ENCODE peak calls at places on chromosomes 1 and 21, in four cellular contexts. One of them, this sample, is unnamed.
A peak's percentile ranks its signal among the peaks of the same experiment; 100 is the strongest.

GRCh38 chr1:234862360-234862943 is 252.5 kb upstream of the IRF2BP2 start:
- DNase-seq in lower leg skin: peak; percentile 81
- DNase-seq in fibroblast of mammary gland: no peak
- DNase-seq in astrocyte: no peak
- DNase-seq in this sample: no peak

GRCh38 chr1:38579056-38579455 is 280.5 kb downstream of the RRAGC start:
- DNase-seq in fibroblast of mammary gland: no peak
- DNase-seq in astrocyte: no peak
- DNase-seq in lower leg skin: peak; percentile 57
- DNase-seq in this sample: no peak

GRCh38 chr1:111952258-111952657 is 37.2 kb downstream of the KCND3 start:
- DNase-seq in lower leg skin: no peak
- DNase-seq in fibroblast of mammary gland: no peak
- DNase-seq in astrocyte: no peak
- DNase-seq in this sample: no peak

GRCh38 chr1:50582346-50582745 is 159.1 kb upstream of the DMRTA2 start:
- DNase-seq in astrocyte: no peak
- DNase-seq in fibroblast of mammary gland: no peak
- DNase-seq in lower leg skin: no peak
- DNase-seq in this sample: no peak

GRCh38 chr1:20080441-20081330 is 10.7 kb downstream of the PLA2G5 start:
- DNase-seq in lower leg skin: no peak
- DNase-seq in astrocyte: no peak
- DNase-seq in fibroblast of mammary gland: no peak
- DNase-seq in this sample: no peak

GRCh38 chr1:70504821-70505193 is 93.7 kb downstream of the CTH start:
- DNase-seq in astrocyte: peak; percentile 60
- DNase-seq in fibroblast of mammary gland: peak; percentile 91
- DNase-seq in lower leg skin: no peak
- DNase-seq in this sample: peak; percentile 18

GRCh38 chr21:44793269-44794030 is 8.2 kb downstream of the UBE2G2 start:
- DNase-seq in lower leg skin: no peak
- DNase-seq in fibroblast of mammary gland: peak; percentile 66
- DNase-seq in astrocyte: peak; percentile 10
- DNase-seq in this sample: peak; percentile 58

GRCh38 chr1:6183520-6183989 is 3.4 kb upstream of the CHD5 start:
- DNase-seq in astrocyte: no peak
- DNase-seq in fibroblast of mammary gland: no peak
- DNase-seq in lower leg skin: no peak
- DNase-seq in this sample: peak; percentile 20

GRCh38 chr1:16630661-16631247 is 17.4 kb upstream of the NBPF1 start:
- DNase-seq in lower leg skin: peak; percentile 90
- DNase-seq in fibroblast of mammary gland: no peak
- DNase-seq in astrocyte: no peak
- DNase-seq in this sample: no peak

GRCh38 chr1:97901017-97901658 is 19.7 kb downstream of the DPYD start:
- DNase-seq in astrocyte: peak; percentile 63
- DNase-seq in fibroblast of mammary gland: peak; percentile 71
- DNase-seq in lower leg skin: no peak
- DNase-seq in this sample: peak; percentile 61

GRCh38 chr1:60118119-60118518 is 44.5 kb upstream of the C1orf87 start:
- DNase-seq in lower leg skin: no peak
- DNase-seq in astrocyte: no peak
- DNase-seq in fibroblast of mammary gland: peak; percentile 9
- DNase-seq in this sample: no peak

GRCh38 chr1:13543927-13544556 is 30.2 kb upstream of the LRRC38 start:
- DNase-seq in fibroblast of mammary gland: peak; percentile 6
- DNase-seq in lower leg skin: peak; percentile 90
- DNase-seq in astrocyte: peak; percentile 0
- DNase-seq in this sample: no peak

GRCh38 chr1:214022229-214022791 is 34.5 kb downstream of the PROX1 start:
- DNase-seq in fibroblast of mammary gland: no peak
- DNase-seq in lower leg skin: no peak
- DNase-seq in astrocyte: no peak
- DNase-seq in this sample: no peak

GRCh38 chr1:87355894-87356293 is 27.2 kb downstream of the LMO4 start:
- DNase-seq in lower leg skin: no peak
- DNase-seq in fibroblast of mammary gland: no peak
- DNase-seq in astrocyte: no peak
- DNase-seq in this sample: no peak

GRCh38 chr1:15803380-15803779 is 4.1 kb downstream of the UQCRHL start:
- DNase-seq in astrocyte: no peak
- DNase-seq in lower leg skin: no peak
- DNase-seq in fibroblast of mammary gland: peak; percentile 44
- DNase-seq in this sample: peak; percentile 38

GRCh38 chr1:117656202-117656641 is 50.4 kb downstream of the TENT5C start:
- DNase-seq in lower leg skin: peak; percentile 80
- DNase-seq in astrocyte: no peak
- DNase-seq in fibroblast of mammary gland: no peak
- DNase-seq in this sample: no peak

GRCh38 chr1:109484519-109484975 is 842 bp downstream of the ATXN7L2 start:
- DNase-seq in astrocyte: no peak
- DNase-seq in lower leg skin: no peak
- DNase-seq in fibroblast of mammary gland: peak; percentile 9
- DNase-seq in this sample: no peak

GRCh38 chr21:43731891-43732711 is 13.2 kb downstream of the PDXK start:
- DNase-seq in astrocyte: peak; percentile 75
- DNase-seq in lower leg skin: no peak
- DNase-seq in fibroblast of mammary gland: peak; percentile 77
- DNase-seq in this sample: no peak

GRCh38 chr1:89938171-89939055 is 56.5 kb upstream of the ZNF326 start:
- DNase-seq in astrocyte: peak; percentile 67
- DNase-seq in lower leg skin: no peak
- DNase-seq in fibroblast of mammary gland: peak; percentile 29
- DNase-seq in this sample: peak; percentile 48

GRCh38 chr1:19728413-19729145 is 63.9 kb downstream of the HTR6 start:
- DNase-seq in lower leg skin: no peak
- DNase-seq in astrocyte: no peak
- DNase-seq in fibroblast of mammary gland: no peak
- DNase-seq in this sample: no peak

GRCh38 chr1:94927405-94928175 is 680 bp upstream of the CNN3 start:
- DNase-seq in lower leg skin: peak; percentile 89
- DNase-seq in fibroblast of mammary gland: peak; percentile 61
- DNase-seq in astrocyte: peak; percentile 58
- DNase-seq in this sample: peak; percentile 67

GRCh38 chr1:58931761-58932160 is 147.9 kb upstream of the JUN start:
- DNase-seq in fibroblast of mammary gland: no peak
- DNase-seq in astrocyte: no peak
- DNase-seq in lower leg skin: no peak
- DNase-seq in this sample: no peak

GRCh38 chr1:92210701-92211100 is 7.0 kb upstream of the C1orf146 start:
- DNase-seq in astrocyte: peak; percentile 53
- DNase-seq in fibroblast of mammary gland: no peak
- DNase-seq in lower leg skin: no peak
- DNase-seq in this sample: peak; percentile 64

GRCh38 chr1:216832192-216832591 is 109.0 kb upstream of the ESRRG start:
- DNase-seq in lower leg skin: no peak
- DNase-seq in fibroblast of mammary gland: no peak
- DNase-seq in astrocyte: no peak
- DNase-seq in this sample: no peak

GRCh38 chr1:77543822-77544448 is 138.5 kb downstream of the ZZZ3 start:
- DNase-seq in lower leg skin: no peak
- DNase-seq in fibroblast of mammary gland: no peak
- DNase-seq in astrocyte: no peak
- DNase-seq in this sample: peak; percentile 75

GRCh38 chr1:40711465-40712404 is 20.2 kb downstream of the NFYC start:
- DNase-seq in astrocyte: peak; percentile 85
- DNase-seq in lower leg skin: no peak
- DNase-seq in fibroblast of mammary gland: peak; percentile 54
- DNase-seq in this sample: peak; percentile 69

GRCh38 chr1:209513226-209513625 is 70.3 kb upstream of the CAMK1G start:
- DNase-seq in astrocyte: peak; percentile 20
- DNase-seq in lower leg skin: no peak
- DNase-seq in fibroblast of mammary gland: peak; percentile 58
- DNase-seq in this sample: peak; percentile 46

GRCh38 chr1:151619489-151620093 is 7.7 kb downstream of the SNX27 start:
- DNase-seq in astrocyte: peak; percentile 55
- DNase-seq in fibroblast of mammary gland: peak; percentile 57
- DNase-seq in lower leg skin: no peak
- DNase-seq in this sample: peak; percentile 88

GRCh38 chr1:81304187-81304586 is 496.5 kb upstream of the ADGRL2 start:
- DNase-seq in fibroblast of mammary gland: peak; percentile 66
- DNase-seq in lower leg skin: no peak
- DNase-seq in astrocyte: peak; percentile 43
- DNase-seq in this sample: peak; percentile 51

GRCh38 chr1:198318092-198318491 is 161.3 kb downstream of the NEK7 start:
- DNase-seq in lower leg skin: no peak
- DNase-seq in astrocyte: no peak
- DNase-seq in fibroblast of mammary gland: no peak
- DNase-seq in this sample: no peak

GRCh38 chr21:42684109-42684916 is 30.9 kb downstream of the PDE9A start:
- DNase-seq in lower leg skin: no peak
- DNase-seq in astrocyte: no peak
- DNase-seq in fibroblast of mammary gland: peak; percentile 53
- DNase-seq in this sample: no peak

GRCh38 chr1:45299981-45300668 is 26.6 kb upstream of the HPDL start:
- DNase-seq in lower leg skin: no peak
- DNase-seq in fibroblast of mammary gland: peak; percentile 83
- DNase-seq in astrocyte: peak; percentile 49
- DNase-seq in this sample: peak; percentile 84

GRCh38 chr1:1072299-1072848 is 1.7 kb downstream of the RNF223 start:
- DNase-seq in lower leg skin: no peak
- DNase-seq in fibroblast of mammary gland: no peak
- DNase-seq in astrocyte: no peak
- DNase-seq in this sample: no peak

GRCh38 chr1:205668951-205669340 is 11.4 kb downstream of the SLC45A3 start:
- DNase-seq in astrocyte: no peak
- DNase-seq in fibroblast of mammary gland: peak; percentile 52
- DNase-seq in lower leg skin: no peak
- DNase-seq in this sample: no peak

GRCh38 chr1:64505944-64506658 is 36.2 kb downstream of the CACHD1 start:
- DNase-seq in fibroblast of mammary gland: no peak
- DNase-seq in astrocyte: no peak
- DNase-seq in lower leg skin: peak; percentile 84
- DNase-seq in this sample: no peak

GRCh38 chr21:46056450-46056903 is 41.4 kb upstream of the COL6A2 start:
- DNase-seq in lower leg skin: peak; percentile 94
- DNase-seq in fibroblast of mammary gland: peak; percentile 97
- DNase-seq in astrocyte: peak; percentile 87
- DNase-seq in this sample: peak; percentile 94

GRCh38 chr1:218880484-218881060 is 293.1 kb upstream of the LYPLAL1 start:
- DNase-seq in fibroblast of mammary gland: no peak
- DNase-seq in lower leg skin: no peak
- DNase-seq in astrocyte: peak; percentile 11
- DNase-seq in this sample: no peak

GRCh38 chr1:2314297-2314802 is 77.0 kb downstream of the MORN1 start:
- DNase-seq in fibroblast of mammary gland: no peak
- DNase-seq in astrocyte: no peak
- DNase-seq in lower leg skin: peak; percentile 94
- DNase-seq in this sample: peak; percentile 36

GRCh38 chr1:67372136-67372535 is 58.1 kb downstream of the SERBP1 start:
- DNase-seq in lower leg skin: no peak
- DNase-seq in fibroblast of mammary gland: peak; percentile 58
- DNase-seq in astrocyte: peak; percentile 22
- DNase-seq in this sample: peak; percentile 46

GRCh38 chr1:220696863-220697231 is 6.7 kb downstream of the C1orf115 start:
- DNase-seq in fibroblast of mammary gland: peak; percentile 76
- DNase-seq in lower leg skin: no peak
- DNase-seq in astrocyte: peak; percentile 37
- DNase-seq in this sample: peak; percentile 30

This sample was measured in IMR-90.